ENCODE peak calls at places on chromosomes 12 and 14, in six cellular contexts. L is stomach, H is pancreas, A is OCI-LY7, U is retinal pigment epithelial cell, G is foreskin fibroblast. Q is an unnamed sample.
A peak's percentile ranks its signal among the peaks of the same experiment; 100 is the strongest.

GRCh38 chr14:56816575-56817391 is 6.5 kb upstream of the OTX2 start:
- DNase-seq in L (no peak), H (no peak), A (no peak), U (no peak), G (no peak), Q (no peak)

GRCh38 chr14:69464829-69465228 is 19.7 kb upstream of the PLEKHD1 start:
- DNase-seq in L (no peak), H (no peak), A (no peak), U (no peak), G (no peak), Q (no peak)

GRCh38 chr12:30990316-30990715 is 63.8 kb downstream of the TSPAN11 start:
- DNase-seq in L (no peak), H (no peak), A (no peak), U (no peak), G (no peak), Q (no peak)

GRCh38 chr12:14952295-14952995 is 9.0 kb downstream of the ARHGDIB start:
- DNase-seq in L (no peak), H (no peak), A (peak; percentile 77), U (peak; percentile 63), G (peak; percentile 85), Q (no peak)

GRCh38 chr12:26317942-26318565 is 122.7 kb downstream of the SSPN start:
- DNase-seq in L (no peak), H (no peak), A (no peak), U (peak; percentile 75), G (peak; percentile 81), Q (no peak)

GRCh38 chr12:53380104-53380796 is at the start of gene SP1:
- DNase-seq in L (peak; percentile 94), H (peak; percentile 89), A (peak; percentile 90), U (peak; percentile 55), G (peak; percentile 98), Q (peak; percentile 73)

GRCh38 chr12:95623554-95624170 is 72.4 kb upstream of the USP44 start:
- DNase-seq in L (peak; percentile 79), H (peak; percentile 62), A (peak; percentile 51), U (peak; percentile 82), G (peak; percentile 90), Q (no peak)

GRCh38 chr12:93325855-93326254 is 51.9 kb upstream of the NUDT4 start:
- DNase-seq in L (no peak), H (no peak), A (no peak), U (peak; percentile 59), G (peak; percentile 60), Q (no peak)

GRCh38 chr12:105196090-105196489 is 39.9 kb downstream of the APPL2 start:
- DNase-seq in L (no peak), H (no peak), A (no peak), U (no peak), G (no peak), Q (no peak)

GRCh38 chr12:13173537-13173936 is 23.0 kb upstream of the EMP1 start:
- DNase-seq in L (peak; percentile 39), H (no peak), A (no peak), U (peak; percentile 81), G (peak; percentile 98), Q (peak; percentile 76)

GRCh38 chr12:108730337-108731104 is 797 bp downstream of the CORO1C start:
- DNase-seq in L (peak; percentile 52), H (peak; percentile 55), A (peak; percentile 69), U (no peak), G (peak; percentile 91), Q (no peak)

GRCh38 chr12:67698711-67699603 is 50.4 kb downstream of the DYRK2 start:
- DNase-seq in L (no peak), H (no peak), A (peak; percentile 88), U (no peak), G (peak; percentile 58), Q (peak; percentile 89)

GRCh38 chr12:76546889-76547288 is 12.7 kb downstream of the OSBPL8 start:
- DNase-seq in L (no peak), H (no peak), A (no peak), U (peak; percentile 58), G (no peak), Q (no peak)

GRCh38 chr12:67088401-67089118 is 180.6 kb upstream of the CAND1 start:
- DNase-seq in L (no peak), H (no peak), A (no peak), U (no peak), G (no peak), Q (no peak)

GRCh38 chr12:53974084-53975018 is at the start of gene HOTAIR:
- DNase-seq in L (no peak), H (peak; percentile 31), A (peak; percentile 72), U (no peak), G (peak; percentile 82), Q (no peak)

GRCh38 chr14:72706485-72706884 is 187.4 kb downstream of the DPF3 start:
- DNase-seq in L (no peak), H (no peak), A (no peak), U (no peak), G (no peak), Q (no peak)

GRCh38 chr12:25017336-25017735 is 68.4 kb upstream of the BCAT1 start:
- DNase-seq in L (no peak), H (no peak), A (no peak), U (no peak), G (peak; percentile 4), Q (no peak)

GRCh38 chr14:50040401-50040775 is 76.0 kb downstream of the VCPKMT start:
- DNase-seq in L (peak; percentile 29), H (no peak), A (peak; percentile 61), U (peak; percentile 90), G (peak; percentile 72), Q (no peak)

GRCh38 chr12:123038966-123039365 is 58.5 kb downstream of the ARL6IP4 start:
- DNase-seq in L (no peak), H (no peak), A (no peak), U (no peak), G (no peak), Q (no peak)

GRCh38 chr14:71230897-71231296 is 323.6 kb downstream of the PCNX1 start:
- DNase-seq in L (no peak), H (no peak), A (no peak), U (no peak), G (no peak), Q (no peak)

GRCh38 chr12:131378861-131379665 is 331.8 kb upstream of the SFSWAP start:
- DNase-seq in L (no peak), H (no peak), A (no peak), U (no peak), G (no peak), Q (no peak)

GRCh38 chr12:20369164-20370000 is 1.0 kb downstream of the PDE3A start:
- DNase-seq in L (peak; percentile 27), H (peak; percentile 55), A (no peak), U (no peak), G (peak; percentile 66), Q (no peak)

GRCh38 chr14:68470361-68470760 is 322.5 kb downstream of the ZFP36L1 start:
- DNase-seq in L (no peak), H (no peak), A (no peak), U (no peak), G (peak; percentile 61), Q (no peak)

GRCh38 chr12:62957233-62957953 is 22.4 kb upstream of the PPM1H start:
- DNase-seq in L (no peak), H (no peak), A (no peak), U (peak; percentile 5), G (peak; percentile 50), Q (no peak)

GRCh38 chr12:124744659-124745467 is 118.8 kb downstream of the SCARB1 start:
- DNase-seq in L (no peak), H (no peak), A (peak; percentile 79), U (no peak), G (peak; percentile 40), Q (peak; percentile 61)

GRCh38 chr12:125111403-125111802 is 46.2 kb downstream of the AACS start:
- DNase-seq in L (no peak), H (no peak), A (no peak), U (no peak), G (no peak), Q (no peak)

GRCh38 chr12:48281811-48282210 is 68.9 kb downstream of the ZNF641 start:
- DNase-seq in L (no peak), H (no peak), A (no peak), U (peak; percentile 13), G (peak; percentile 8), Q (no peak)

GRCh38 chr14:92880851-92881250 is 42.1 kb upstream of the CHGA start:
- DNase-seq in L (no peak), H (peak; percentile 43), A (no peak), U (no peak), G (peak; percentile 49), Q (no peak)
- TF ChIP-seq CTCF in L (no peak), H (peak; percentile 29), A (peak; percentile 55), U (peak; percentile 38), G (peak; percentile 28), Q (no peak)

DNA sequence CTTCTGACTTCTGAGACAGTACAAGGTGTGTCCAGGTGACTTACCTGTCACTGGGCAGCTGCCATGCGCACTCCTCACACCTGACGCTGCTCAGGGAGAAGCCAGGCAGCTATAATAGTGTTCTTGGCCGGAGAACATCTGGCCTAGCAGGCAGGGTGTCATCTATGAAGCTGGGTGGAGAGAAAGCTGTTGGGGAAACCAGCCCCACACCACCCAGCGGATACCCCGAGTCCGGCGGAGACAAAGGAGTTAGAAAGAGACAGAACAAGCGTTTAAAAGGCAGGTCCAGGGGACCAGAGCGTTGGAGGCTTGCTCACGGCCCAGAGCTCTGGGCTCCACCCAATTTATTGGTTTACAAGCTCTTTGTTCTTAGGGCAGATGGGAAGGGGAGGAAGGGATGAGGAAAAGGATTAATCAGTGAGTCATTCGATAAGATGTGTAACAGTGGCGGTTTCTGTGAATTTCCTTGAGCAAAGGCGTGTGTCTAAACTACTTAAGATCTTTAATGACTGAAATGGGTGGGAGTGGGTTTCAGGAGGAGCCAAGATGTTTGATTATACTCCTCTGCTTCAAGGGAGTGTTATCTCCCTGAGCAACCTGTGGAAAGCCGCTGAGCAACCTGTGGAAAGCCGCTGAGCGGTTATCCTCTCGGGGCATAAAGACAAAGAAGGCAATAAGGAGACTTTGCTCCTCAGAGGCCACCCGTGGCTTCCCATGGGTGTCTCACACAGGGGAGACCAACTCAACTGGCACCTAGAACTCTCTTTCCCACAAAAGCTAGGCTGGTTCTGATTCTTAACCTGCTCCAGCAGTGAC is at the start of gene GALNT8:
- DNase-seq in L (no peak), H (no peak), A (no peak), U (peak; percentile 18), G (no peak), Q (no peak)
- H3K4me3 ChIP-seq in L (no peak within 1 kb of the TSS), H (no peak within 1 kb of the TSS), A (no peak within 1 kb of the TSS), U (no peak within 1 kb of the TSS), G (no peak within 1 kb of the TSS), Q (no peak within 1 kb of the TSS)

GRCh38 chr12:12079291-12079690 is 8.6 kb downstream of the BCL2L14 start:
- DNase-seq in L (no peak), H (no peak), A (no peak), U (no peak), G (no peak), Q (no peak)
- TF ChIP-seq CTCF in L (no peak), H (no peak), A (no peak), U (no peak), G (no peak), Q (no peak)

DNA sequence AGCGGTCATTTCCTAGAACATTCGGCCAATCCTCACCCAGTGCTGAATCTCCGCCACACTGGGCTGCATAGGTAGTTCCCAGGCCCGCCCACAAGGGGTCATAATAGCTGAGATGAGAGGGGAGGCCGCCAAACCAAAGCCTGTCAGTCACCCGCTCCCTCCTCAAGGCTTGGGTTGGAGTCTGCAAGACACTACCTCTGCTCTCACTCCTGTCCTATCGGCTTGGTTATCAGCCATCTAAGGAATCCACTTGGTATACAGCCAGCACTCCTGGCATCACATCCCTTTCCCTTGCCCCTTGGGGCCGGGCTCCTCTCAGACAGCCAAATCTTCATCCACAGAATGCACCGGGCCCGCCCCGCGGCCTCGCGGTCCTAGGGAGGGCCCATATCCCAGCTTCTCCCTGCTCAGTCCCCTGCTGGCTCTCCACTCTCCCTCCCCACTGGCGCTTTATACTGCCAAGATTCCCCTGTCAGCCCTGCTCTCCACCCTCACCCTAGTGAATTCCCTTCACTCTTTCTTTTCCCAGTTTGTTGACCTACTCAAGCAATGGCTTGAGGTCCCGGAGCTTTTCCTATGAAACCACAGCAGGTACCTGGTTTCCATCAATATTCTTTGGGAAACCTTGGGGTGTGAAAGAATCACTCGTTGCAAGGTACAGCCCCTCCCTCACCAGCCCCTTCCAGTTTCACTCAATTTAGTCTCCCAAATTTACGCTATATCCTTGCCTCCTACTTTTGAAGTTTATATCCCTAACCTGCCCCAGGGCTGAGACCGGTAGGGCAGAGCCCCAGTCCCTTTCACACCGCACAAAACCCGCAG is 1.5 kb downstream of the IFFO1 start:
- DNase-seq in L (peak; percentile 79), H (peak; percentile 75), A (peak; percentile 91), U (no peak), G (peak; percentile 87), Q (no peak)
- H3K4me3 ChIP-seq in L (peak overlapping the region; percentile 69), H (peak overlapping the region; percentile 70), A (peak overlapping the region; percentile 92), U (peak overlapping the region; percentile 78), G (peak overlapping the region; percentile 91), Q (peak overlapping the region; percentile 96)

Q was measured in GM12864.